ENCODE peak calls at places on chromosomes 13 and 19, in five cellular contexts. H is Peyer's patch, Y is neuronal stem cell, U is Karpas-422, C is lower lobe of right lung. D is an unnamed sample. For H3K4me1, the result is how much of the 10 kb centered on the place peaks cover.

GRCh38 chr19:50794074-50794777 is 4.0 kb downstream of the ACP4 start:
- DNase-seq in Y (no peak), U (peak), H (peak), C (no peak), D (no peak)

GRCh38 chr19:7902796-7903243 is 857 bp upstream of the MAP2K7 start:
- DNase-seq in H (no peak), U (no peak), Y (no peak), C (no peak), D (no peak)

GRCh38 chr19:50838239-50838638 is 4.9 kb upstream of the KLK15 start:
- DNase-seq in Y (no peak), H (no peak), C (no peak), U (peak), D (no peak)

GRCh38 chr13:75978815-75979214 is 342.7 kb downstream of the LMO7 start:
- DNase-seq in Y (no peak), C (no peak), H (no peak), U (no peak), D (no peak)

GRCh38 chr13:42832341-42833153 is 51.2 kb downstream of the FAM216B start:
- DNase-seq in U (no peak), H (peak), Y (no peak), C (no peak), D (peak)

GRCh38 chr13:39159393-39159792 is 121.1 kb downstream of the NHLRC3 start:
- DNase-seq in U (no peak), C (no peak), Y (no peak), H (no peak), D (no peak)

GRCh38 chr19:35261356-35262100 is 7.2 kb upstream of the USF2 start:
- DNase-seq in H (peak), U (no peak), Y (no peak), C (no peak), D (no peak)

GRCh38 chr19:10503002-10503789 is at the start of gene KEAP1:
- DNase-seq in Y (peak), H (peak), U (peak), C (peak), D (no peak)

GRCh38 chr19:19606021-19606420 is 12.5 kb downstream of the PBX4 start:
- DNase-seq in Y (no peak), C (no peak), U (no peak), H (peak), D (no peak)

GRCh38 chr13:33231339-33231738 is 54.2 kb downstream of the STARD13 start:
- DNase-seq in C (no peak), Y (no peak), U (no peak), H (no peak), D (no peak)

GRCh38 chr13:33228645-33229445 is 56.7 kb downstream of the STARD13 start:
- DNase-seq in U (peak), H (no peak), Y (no peak), C (no peak), D (peak)

GRCh38 chr13:33229446-33230177 is 55.9 kb downstream of the STARD13 start:
- DNase-seq in U (no peak), H (no peak), Y (no peak), C (no peak), D (no peak)

GRCh38 chr13:33230178-33230881 is 55.2 kb downstream of the STARD13 start:
- DNase-seq in H (no peak), Y (no peak), C (no peak), U (no peak), D (peak)

GRCh38 chr13:33227927-33228644 is 57.5 kb downstream of the STARD13 start:
- DNase-seq in U (no peak), H (no peak), C (no peak), Y (no peak), D (no peak)
- H3K4me1 ChIP-seq in U (under half), H (under half), C (under half), Y (under half), D (under half)

DNA sequence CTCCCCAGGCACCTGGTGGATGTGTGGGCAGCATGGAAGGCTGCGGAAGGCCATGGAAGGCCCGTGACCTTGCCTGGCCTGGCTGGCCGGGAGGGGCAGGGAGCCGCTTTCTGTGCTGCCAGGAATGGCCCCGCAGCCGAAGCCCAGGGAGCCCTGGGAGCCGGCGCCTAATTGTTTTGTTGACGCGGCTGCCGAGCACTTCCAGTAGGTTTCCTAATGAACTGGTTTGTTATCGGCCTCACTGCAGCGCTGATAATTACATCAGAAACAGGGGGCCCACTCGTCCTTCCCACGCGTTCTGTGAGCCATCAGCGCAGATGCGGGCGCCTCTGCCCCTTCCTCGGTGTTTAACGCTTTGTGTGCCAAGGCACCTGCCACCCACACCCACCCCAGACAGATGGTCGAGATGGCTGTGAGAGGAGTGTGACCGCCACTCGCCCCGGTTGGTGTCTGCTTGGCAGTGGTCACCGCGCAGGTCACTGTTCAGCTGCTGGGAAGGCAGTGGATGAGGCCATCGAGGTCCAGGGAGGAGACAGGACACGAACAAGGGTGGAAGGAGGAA is 124.5 kb downstream of the KDM4B start:
- DNase-seq in C (no peak), Y (no peak), H (no peak), U (no peak), D (no peak)
- H3K4me1 ChIP-seq in C (under half), Y (under half), H (under half), U (under half), D (under half)

GRCh38 chr19:13848811-13849241 is 28.1 kb upstream of the NANOS3 start:
- DNase-seq in U (no peak), Y (no peak), C (no peak), H (no peak), D (no peak)

GRCh38 chr19:13849277-13849676 is 27.7 kb upstream of the NANOS3 start:
- DNase-seq in H (no peak), U (no peak), Y (no peak), C (no peak), D (no peak)

GRCh38 chr19:13849991-13850909 is 26.7 kb upstream of the NANOS3 start:
- DNase-seq in Y (no peak), H (peak), C (peak), U (no peak), D (peak)

GRCh38 chr19:13847900-13848677 is 28.8 kb upstream of the NANOS3 start:
- DNase-seq in Y (no peak), H (no peak), U (no peak), C (no peak), D (no peak)

DNA sequence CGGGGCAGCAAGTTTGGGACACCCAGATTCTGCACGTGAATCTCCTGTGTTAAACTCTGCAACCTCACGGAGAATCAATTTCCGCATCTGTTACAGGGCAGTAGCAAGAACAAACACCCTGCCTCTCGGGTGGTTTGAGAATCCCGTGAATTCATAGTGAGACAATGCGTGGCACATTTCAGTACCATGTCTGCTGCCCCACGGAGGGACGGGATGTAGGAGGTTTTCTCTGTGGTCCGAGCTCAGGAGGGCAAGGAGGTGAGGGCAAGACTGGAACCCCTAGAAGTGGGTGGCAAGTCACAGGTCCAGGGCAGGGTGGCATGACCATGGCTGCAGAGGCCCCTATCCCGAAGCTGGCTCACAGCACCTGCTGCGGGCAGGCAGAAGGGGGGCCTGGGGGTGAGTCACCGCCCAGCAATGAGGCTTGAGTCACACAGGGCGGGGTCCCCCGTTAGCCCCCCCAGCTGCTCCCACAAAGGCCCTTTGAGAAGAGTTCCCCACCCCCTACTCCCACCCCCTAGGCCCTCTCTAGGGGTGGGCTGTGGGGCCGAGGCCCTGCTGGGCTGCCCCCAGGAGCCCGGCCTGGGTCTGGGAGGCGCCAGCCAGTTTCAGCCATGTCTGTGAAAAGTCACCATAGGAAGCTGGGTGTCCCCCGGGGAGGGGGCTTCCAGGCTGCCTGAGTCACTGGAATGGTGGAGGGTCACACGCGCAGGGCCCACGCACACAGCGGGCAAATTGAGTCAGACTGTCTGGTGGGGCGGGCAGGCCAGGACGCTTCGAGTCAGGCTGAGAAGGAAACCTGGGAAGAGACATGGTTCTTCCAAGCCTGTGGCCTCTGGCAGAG is 25.8 kb upstream of the NANOS3 start:
- DNase-seq in U (no peak), C (peak), H (peak), Y (no peak), D (peak)
- H3K4me1 ChIP-seq in U (under half), C (half or more), H (under half), Y (under half), D (under half)

GRCh38 chr19:12617646-12618045 is 6.9 kb downstream of the ZNF791 start:
- DNase-seq in Y (no peak), U (no peak), H (no peak), C (no peak), D (no peak)
- H3K4me1 ChIP-seq in Y (under half), U (under half), H (under half), C (under half), D (under half)

GRCh38 chr13:33278923-33279322 is 6.6 kb downstream of the STARD13 start:
- DNase-seq in U (no peak), Y (no peak), C (no peak), H (no peak), D (no peak)
- H3K4me1 ChIP-seq in U (under half), Y (under half), C (half or more), H (under half), D (under half)

GRCh38 chr19:18465214-18465963 is 27.5 kb upstream of the ISYNA1 start:
- DNase-seq in C (no peak), H (no peak), U (no peak), Y (no peak), D (no peak)
- H3K4me1 ChIP-seq in C (half or more), H (under half), U (under half), Y (under half), D (under half)

DNA sequence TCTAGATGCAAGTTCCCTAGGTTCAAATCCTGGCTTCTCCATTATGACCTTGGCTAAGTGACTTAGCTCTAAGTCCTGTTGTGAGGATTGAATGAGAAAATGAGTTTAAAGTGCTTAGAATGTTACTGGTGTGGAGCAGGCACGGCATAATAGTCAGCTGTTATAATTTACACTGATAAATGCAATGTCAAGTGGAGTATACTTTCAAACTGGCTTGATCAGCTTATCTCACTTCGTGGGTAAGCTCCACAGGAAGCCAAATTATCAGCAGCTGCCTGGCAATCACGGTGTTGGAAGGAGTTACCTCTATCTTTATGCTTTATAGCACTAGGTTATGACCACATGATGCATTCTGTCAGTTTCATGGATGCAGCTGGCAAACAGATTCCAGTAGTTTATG is 272.8 kb downstream of the OLFM4 start:
- DNase-seq in U (no peak), C (no peak), H (no peak), Y (no peak), D (no peak)
- H3K4me1 ChIP-seq in U (under half), C (under half), H (under half), Y (under half), D (under half)

DNA sequence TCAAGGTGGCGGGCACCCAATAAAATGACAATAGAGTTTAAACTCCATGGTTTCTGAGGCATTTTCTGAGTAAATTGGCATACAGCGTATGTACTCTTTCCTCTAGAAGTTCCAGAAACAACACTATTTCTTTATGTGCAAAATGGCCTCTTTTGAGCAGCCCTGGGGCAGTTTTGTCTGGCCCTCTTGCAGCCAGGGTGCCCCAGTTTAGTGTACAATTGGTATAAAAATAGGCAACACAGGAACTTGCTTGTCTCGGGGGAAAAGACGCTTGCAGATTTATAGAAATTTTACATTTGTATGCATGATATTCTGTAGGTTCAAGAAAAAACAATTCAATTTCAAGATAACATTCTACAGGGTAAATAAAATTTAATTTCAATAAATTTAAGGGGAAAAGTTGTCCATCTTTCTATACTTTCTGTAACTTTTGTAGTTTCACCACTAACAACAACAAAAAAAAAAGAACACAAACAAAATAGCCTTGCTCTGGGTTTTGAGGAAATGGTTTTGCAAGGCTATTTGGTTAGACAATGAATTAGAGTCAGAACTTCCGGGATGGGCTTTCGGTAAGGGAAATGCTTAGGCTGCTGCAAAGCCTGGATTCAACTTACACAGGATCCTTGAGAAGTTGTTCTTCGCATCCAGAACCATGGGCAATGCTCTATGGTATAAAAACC is 45.3 kb downstream of the LRCH1 start:
- DNase-seq in U (peak), Y (no peak), C (no peak), H (no peak), D (no peak)
- H3K4me1 ChIP-seq in U (under half), Y (under half), C (half or more), H (under half), D (under half)

GRCh38 chr13:98147521-98147920 is 4.6 kb downstream of the FARP1 start:
- DNase-seq in Y (no peak), H (no peak), U (no peak), C (no peak), D (no peak)
- H3K4me1 ChIP-seq in Y (under half), H (under half), U (under half), C (under half), D (under half)

GRCh38 chr13:99295488-99296252 is 11.5 kb downstream of the GPR183 start:
- DNase-seq in C (no peak), H (no peak), U (no peak), Y (no peak), D (no peak)

GRCh38 chr13:99293178-99293577 is 14.0 kb downstream of the GPR183 start:
- DNase-seq in C (no peak), U (no peak), H (no peak), Y (no peak), D (no peak)

GRCh38 chr13:99297330-99297729 is 9.9 kb downstream of the GPR183 start:
- DNase-seq in Y (no peak), H (no peak), U (no peak), C (no peak), D (no peak)

GRCh38 chr13:99296270-99296865 is 10.8 kb downstream of the GPR183 start:
- DNase-seq in H (no peak), U (no peak), C (no peak), Y (no peak), D (no peak)

DNA sequence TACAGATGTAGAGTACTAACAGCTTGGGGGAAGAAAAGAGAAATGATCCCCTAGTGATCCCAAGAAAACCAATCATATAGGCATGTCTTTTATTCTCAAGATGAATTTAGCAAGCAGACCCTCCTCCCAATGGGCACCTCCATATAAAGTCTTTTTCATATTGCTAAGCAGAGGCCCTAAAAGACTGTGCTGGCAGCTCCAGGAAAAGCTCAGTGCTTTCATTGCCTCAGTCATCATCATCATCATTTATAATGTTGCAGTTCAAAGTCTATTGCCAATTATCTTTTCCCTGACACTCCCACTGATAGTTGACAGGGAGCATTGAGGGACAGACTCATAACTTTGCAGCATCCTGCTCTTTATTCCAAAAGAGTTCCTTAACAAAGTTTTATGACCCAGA is 13.0 kb downstream of the GPR183 start:
- DNase-seq in H (no peak), Y (no peak), C (no peak), U (no peak), D (no peak)
- H3K4me1 ChIP-seq in H (under half), Y (under half), C (under half), U (half or more), D (under half)

D was measured in cardiac muscle cell.